ENCODE peak calls at places on chromosomes 16 and 17, in five cellular contexts. Y, P, S, U and I are unnamed samples.

GRCh38 chr16:1101573-1102332 is 5.7 kb upstream of the C1QTNF8 start:
- DNase-seq in U (no peak), S (no peak), P (no peak), Y (no peak), I (no peak)

GRCh38 chr17:7293821-7294613 is 422 bp downstream of the YBX2 start:
- DNase-seq in S (no peak), U (peak), Y (no peak), P (no peak), I (no peak)

GRCh38 chr17:82503094-82503727 is 16.3 kb upstream of the FOXK2 start:
- DNase-seq in Y (no peak), U (no peak), P (no peak), S (no peak), I (no peak)

GRCh38 chr16:83549836-83550569 is 257.8 kb upstream of the HSBP1 start:
- DNase-seq in Y (no peak), S (no peak), P (no peak), U (no peak), I (no peak)

GRCh38 chr17:30600830-30601494 is 123.8 kb downstream of the GOSR1 start:
- DNase-seq in P (no peak), S (peak), Y (peak), U (no peak), I (no peak)

GRCh38 chr16:75714661-75715060 is 11.6 kb downstream of the CPHXL start:
- DNase-seq in S (no peak), U (no peak), P (no peak), Y (no peak), I (no peak)

GRCh38 chr17:57552114-57552601 is 192.9 kb downstream of the CCDC182 start:
- DNase-seq in Y (peak), S (peak), U (no peak), P (peak), I (peak)

GRCh38 chr17:75722076-75722475 is 817 bp downstream of the ITGB4 start:
- DNase-seq in P (no peak), U (no peak), Y (no peak), S (no peak), I (no peak)

GRCh38 chr16:47413041-47413440 is 47.8 kb downstream of the ITFG1 start:
- DNase-seq in S (no peak), U (no peak), P (no peak), Y (no peak), I (no peak)

GRCh38 chr17:1197781-1198490 is 18.2 kb upstream of the ABR start:
- DNase-seq in Y (no peak), S (no peak), P (no peak), U (no peak), I (peak)

GRCh38 chr17:38728290-38728831 is 1.8 kb upstream of the CISD3 start:
- DNase-seq in Y (no peak), P (no peak), U (no peak), S (no peak), I (no peak)

GRCh38 chr17:66602659-66603363 is 232.1 kb upstream of the CACNG5 start:
- DNase-seq in S (no peak), U (no peak), P (no peak), Y (no peak), I (no peak)

GRCh38 chr17:1300580-1300905 is 21.1 kb downstream of the TRARG1 start:
- DNase-seq in P (no peak), S (no peak), Y (no peak), U (no peak), I (no peak)

GRCh38 chr17:51260960-51261958 is 913 bp downstream of the UTP18 start:
- DNase-seq in Y (peak), P (peak), U (peak), S (peak), I (peak)

GRCh38 chr17:43611230-43611969 is 50.3 kb downstream of the MEOX1 start:
- DNase-seq in P (no peak), S (no peak), Y (no peak), U (no peak), I (no peak)

GRCh38 chr16:65895906-65896305 is 470.6 kb upstream of the CDH5 start:
- DNase-seq in S (no peak), U (no peak), Y (no peak), P (no peak), I (no peak)

GRCh38 chr16:30482366-30482765 is 9.8 kb downstream of the ITGAL start:
- DNase-seq in U (no peak), P (no peak), S (peak), Y (no peak), I (no peak)

GRCh38 chr17:32833076-32833475 is 43.8 kb downstream of the MYO1D start:
- DNase-seq in U (no peak), P (no peak), Y (no peak), S (no peak), I (no peak)

GRCh38 chr16:83433201-83433600 is 374.6 kb upstream of the HSBP1 start:
- DNase-seq in S (peak), Y (no peak), P (no peak), U (no peak), I (no peak)

GRCh38 chr17:29163563-29163962 is 16.6 kb downstream of the MYO18A start:
- DNase-seq in Y (no peak), U (no peak), P (no peak), S (peak), I (no peak)

GRCh38 chr16:2082171-2082982 is 34.6 kb downstream of the TSC2 start:
- DNase-seq in Y (no peak), U (no peak), S (no peak), P (no peak), I (no peak)

GRCh38 chr16:14199624-14200023 is 128.5 kb downstream of the MRTFB start:
- DNase-seq in U (no peak), Y (no peak), P (no peak), S (peak), I (no peak)